ENCODE peak calls at places on chromosomes 5 and 9, in ten cellular contexts. K, P, T, V, X, S, A, R, Z and G are unnamed samples.

GRCh38 chr9:73116030-73116429 is 35.6 kb upstream of the ANXA1 start:
- DNase-seq in K (no peak), P (peak; percentile 84), T (no peak), V (peak; percentile 63), X (peak; percentile 84), S (peak; percentile 49), A (peak; percentile 80), R (peak; percentile 85), Z (no peak), G (no peak)

GRCh38 chr9:129237195-129237611 is 59.1 kb upstream of the IER5L start:
- DNase-seq in K (no peak), P (peak; percentile 53), T (peak; percentile 44), V (no peak), X (peak; percentile 76), S (peak; percentile 49), A (peak; percentile 65), R (peak; percentile 56), Z (no peak), G (peak; percentile 41)

GRCh38 chr5:132662004-132662401 is 4.0 kb downstream of the IL13 start:
- DNase-seq in K (no peak), P (no peak), T (no peak), V (no peak), X (no peak), S (no peak), A (no peak), R (no peak), Z (no peak), G (no peak)

GRCh38 chr5:96963267-96963666 is 27.4 kb downstream of the LNPEP start:
- DNase-seq in K (no peak), P (peak; percentile 70), T (no peak), V (no peak), X (peak; percentile 95), S (peak; percentile 27), A (peak; percentile 82), R (peak; percentile 52), Z (no peak), G (peak; percentile 75)

GRCh38 chr9:124673063-124673462 is 98.0 kb downstream of the NR6A1 start:
- DNase-seq in K (no peak), P (no peak), T (no peak), V (no peak), X (no peak), S (no peak), A (no peak), R (no peak), Z (no peak), G (no peak)

GRCh38 chr5:62421414-62421813 is 8.9 kb downstream of the IPO11 start:
- DNase-seq in K (no peak), P (no peak), T (no peak), V (no peak), X (no peak), S (no peak), A (no peak), R (no peak), Z (no peak), G (no peak)

GRCh38 chr5:82494942-82495341 is 216.8 kb upstream of the RPS23 start:
- DNase-seq in K (no peak), P (peak; percentile 22), T (peak; percentile 21), V (no peak), X (peak; percentile 33), S (no peak), A (peak; percentile 5), R (no peak), Z (no peak), G (no peak)

GRCh38 chr9:130013326-130013725 is 29.7 kb downstream of the FNBP1 start:
- DNase-seq in K (no peak), P (no peak), T (no peak), V (no peak), X (no peak), S (no peak), A (no peak), R (no peak), Z (no peak), G (no peak)

GRCh38 chr5:121489972-121490371 is 361.7 kb upstream of the FTMT start:
- DNase-seq in K (no peak), P (no peak), T (no peak), V (no peak), X (no peak), S (no peak), A (no peak), R (no peak), Z (no peak), G (no peak)

GRCh38 chr5:72606525-72606924 is 99.3 kb upstream of the ZNF366 start:
- DNase-seq in K (no peak), P (no peak), T (no peak), V (no peak), X (no peak), S (no peak), A (no peak), R (no peak), Z (no peak), G (no peak)
- H3K4me1 ChIP-seq in K (no peaks in the 10 kb centered on the region), P (peaks cover 3% of the 10 kb centered on the region), T (peaks cover 4% of the 10 kb centered on the region), V (no peaks in the 10 kb centered on the region), X (peaks cover 2% of the 10 kb centered on the region), S (peaks cover 17% of the 10 kb centered on the region), A (peaks cover 7% of the 10 kb centered on the region), R (no peaks in the 10 kb centered on the region), Z (no peaks in the 10 kb centered on the region), G (no peaks in the 10 kb centered on the region)

GRCh38 chr5:10423009-10423408 is 18.7 kb upstream of the ROPN1L start:
- DNase-seq in K (no peak), P (no peak), T (peak; percentile 18), V (no peak), X (no peak), S (no peak), A (no peak), R (no peak), Z (no peak), G (no peak)

GRCh38 chr5:10421841-10422691 is 19.6 kb upstream of the ROPN1L start:
- DNase-seq in K (no peak), P (no peak), T (no peak), V (no peak), X (no peak), S (no peak), A (no peak), R (no peak), Z (no peak), G (no peak)

GRCh38 chr5:10420926-10421325 is 20.8 kb upstream of the ROPN1L start:
- DNase-seq in K (no peak), P (no peak), T (no peak), V (no peak), X (peak; percentile 65), S (no peak), A (peak; percentile 54), R (peak; percentile 29), Z (no peak), G (no peak)

GRCh38 chr5:10418654-10419345 is 22.9 kb upstream of the ROPN1L start:
- DNase-seq in K (no peak), P (no peak), T (no peak), V (no peak), X (no peak), S (no peak), A (no peak), R (no peak), Z (no peak), G (no peak)

DNA sequence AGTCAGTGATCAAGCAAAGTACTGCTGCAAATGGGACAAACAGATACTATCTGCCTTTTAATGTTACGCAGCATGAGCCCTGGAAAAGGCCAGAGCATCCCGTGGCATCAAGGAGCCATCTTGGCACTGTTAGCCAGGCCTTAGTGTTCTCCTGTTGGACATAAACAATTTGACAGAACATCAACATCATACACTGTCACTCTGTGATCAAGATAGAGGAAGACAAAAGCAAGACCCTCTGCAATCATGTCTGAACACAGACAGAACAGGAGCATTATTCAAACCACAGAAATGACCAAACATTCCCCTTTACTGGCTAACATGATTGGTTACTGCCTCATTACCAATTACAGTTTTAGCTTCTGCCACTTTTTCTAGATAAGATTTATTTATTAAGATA is 21.2 kb upstream of the ROPN1L start:
- DNase-seq in K (no peak), P (no peak), T (no peak), V (no peak), X (no peak), S (no peak), A (no peak), R (no peak), Z (no peak), G (no peak)
- H3K36me3 ChIP-seq in K (peaks cover 26% of the 10 kb centered on the region), P (peaks cover 1% of the 10 kb centered on the region), T (peaks cover 53% of the 10 kb centered on the region), V (peaks cover 16% of the 10 kb centered on the region), X (peaks cover 75% of the 10 kb centered on the region), S (no peaks in the 10 kb centered on the region), A (peaks cover 40% of the 10 kb centered on the region), R (peaks cover 37% of the 10 kb centered on the region), Z (peaks cover 13% of the 10 kb centered on the region), G (peaks cover 98% of the 10 kb centered on the region)

GRCh38 chr9:38227656-38228055 is 158.6 kb upstream of the SHB start:
- DNase-seq in K (no peak), P (peak; percentile 5), T (no peak), V (no peak), X (peak; percentile 45), S (peak; percentile 12), A (peak; percentile 4), R (peak; percentile 52), Z (no peak), G (peak; percentile 18)

GRCh38 chr9:38224941-38225340 is 155.9 kb upstream of the SHB start:
- DNase-seq in K (no peak), P (no peak), T (no peak), V (no peak), X (no peak), S (no peak), A (no peak), R (no peak), Z (no peak), G (no peak)

GRCh38 chr9:38227061-38227540 is 158.1 kb upstream of the SHB start:
- DNase-seq in K (no peak), P (peak; percentile 39), T (peak; percentile 84), V (peak; percentile 87), X (peak; percentile 83), S (peak; percentile 90), A (peak; percentile 93), R (peak; percentile 90), Z (peak; percentile 17), G (peak; percentile 93)

GRCh38 chr9:38228331-38229122 is 159.5 kb upstream of the SHB start:
- DNase-seq in K (no peak), P (no peak), T (no peak), V (no peak), X (no peak), S (peak; percentile 2), A (no peak), R (no peak), Z (no peak), G (peak; percentile 27)

DNA sequence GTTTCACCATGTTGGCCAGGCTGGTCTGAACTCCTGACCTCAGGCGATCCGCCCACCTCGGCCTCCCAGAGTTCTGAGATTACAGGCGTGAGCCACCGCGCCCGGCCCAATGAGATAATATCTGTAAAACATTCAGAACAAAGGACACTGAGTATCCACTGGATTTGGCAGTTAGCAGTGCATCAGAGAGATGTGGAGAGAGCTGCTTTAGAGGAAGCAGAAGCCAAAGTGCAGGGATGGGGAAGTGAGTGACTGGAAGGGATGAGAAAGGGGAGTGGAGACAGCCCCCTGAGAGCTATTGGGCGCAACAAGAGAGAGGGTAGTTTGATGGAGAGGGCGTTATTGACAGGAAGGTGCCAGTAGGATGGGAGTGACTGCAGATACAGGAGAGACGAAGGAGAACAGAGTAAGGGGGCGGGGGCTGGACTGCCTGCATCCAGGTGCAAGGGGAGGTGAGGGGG is 157.5 kb upstream of the SHB start:
- DNase-seq in K (no peak), P (no peak), T (peak; percentile 57), V (no peak), X (peak; percentile 5), S (no peak), A (peak; percentile 4), R (no peak), Z (peak; percentile 21), G (no peak)
- H3K4me2 ChIP-seq in K (peak overlapping the region; percentile 39), P (no peak overlapping the region), T (peak overlapping the region; percentile 55), V (no peak overlapping the region), X (no peak overlapping the region), S (peak overlapping the region; percentile 67), A (no peak overlapping the region), R (peak overlapping the region; percentile 52), Z (no peak overlapping the region), G (peak overlapping the region; percentile 68)

GRCh38 chr9:69076550-69076949 is 41.0 kb downstream of the FXN start:
- DNase-seq in K (no peak), P (no peak), T (no peak), V (no peak), X (no peak), S (no peak), A (no peak), R (no peak), Z (no peak), G (no peak)
- H3K4me1 ChIP-seq in K (no peaks in the 10 kb centered on the region), P (no peaks in the 10 kb centered on the region), T (no peaks in the 10 kb centered on the region), V (no peaks in the 10 kb centered on the region), X (no peaks in the 10 kb centered on the region), S (no peaks in the 10 kb centered on the region), A (peaks cover 4% of the 10 kb centered on the region), R (no peaks in the 10 kb centered on the region), Z (no peaks in the 10 kb centered on the region), G (no peaks in the 10 kb centered on the region)